ENCODE peak calls at places on chromosomes 3 and 15, in eight cellular contexts. J is stimulated activated CD4-positive, alpha-beta T cell treated with anti-CD3 and anti-CD28 coated beads, Interleukin-12 subunit alpha, Interleukin-12 subunit beta, amount 100 ng/mL, for 24 hours; T is CD4-positive, alpha-beta T cell; Q is M059J; R is left ventricle myocardium superior; X is D721Med; W is BE2C; U is cardiac fibroblast. Z is an unnamed sample.

GRCh38 chr3:5840091-5840490 is 652.6 kb downstream of the EDEM1 start:
- DNase-seq in T (no peak), U (no peak), W (no peak), X (no peak), Q (no peak), J (no peak), R (no peak), Z (no peak)

GRCh38 chr3:171385086-171385485 is 75.1 kb downstream of the TNIK start:
- DNase-seq in W (no peak), X (no peak), T (no peak), J (no peak), R (no peak), Q (no peak), U (no peak), Z (no peak)

GRCh38 chr3:45582407-45582806 is 12.1 kb upstream of the LIMD1 start:
- DNase-seq in J (no peak), U (peak; percentile 68), W (no peak), X (no peak), Q (peak; percentile 24), R (no peak), T (no peak), Z (peak; percentile 44)

GRCh38 chr15:78087944-78088772 is 4.2 kb upstream of the SH2D7 start:
- DNase-seq in X (no peak), R (no peak), W (no peak), T (no peak), U (peak; percentile 33), Q (no peak), J (no peak), Z (no peak)

GRCh38 chr15:64749999-64750657 is 25.3 kb downstream of the RBPMS2 start:
- DNase-seq in U (peak; percentile 14), R (peak; percentile 56), J (no peak), Q (peak; percentile 47), T (no peak), W (peak; percentile 58), X (no peak), Z (peak; percentile 39)

GRCh38 chr3:72223628-72224027 is 438.7 kb upstream of the PROK2 start:
- DNase-seq in Q (no peak), X (no peak), U (no peak), R (no peak), W (no peak), T (no peak), J (no peak), Z (no peak)

GRCh38 chr3:130925628-130926027 is 31.7 kb downstream of the ATP2C1 start:
- DNase-seq in U (peak; percentile 82), J (no peak), W (peak; percentile 64), R (no peak), T (no peak), X (no peak), Q (peak; percentile 79), Z (peak; percentile 30)

GRCh38 chr15:33160054-33160453 is 34.5 kb downstream of the FMN1 start:
- DNase-seq in U (no peak), R (no peak), J (no peak), X (no peak), T (no peak), Q (peak; percentile 52), W (peak; percentile 46), Z (no peak)

GRCh38 chr15:70179309-70179892 is 81.7 kb upstream of the TLE3 start:
- DNase-seq in J (no peak), X (no peak), R (no peak), Q (no peak), W (no peak), U (no peak), T (no peak), Z (no peak)

GRCh38 chr3:47850062-47850802 is 47.3 kb downstream of the DHX30 start:
- DNase-seq in J (no peak), W (peak; percentile 19), Q (peak; percentile 33), R (no peak), U (peak; percentile 52), T (no peak), X (no peak), Z (peak; percentile 45)

GRCh38 chr15:74408815-74409214 is 24.9 kb downstream of the SEMA7A start:
- DNase-seq in U (no peak), T (no peak), Q (no peak), X (no peak), R (no peak), W (no peak), J (no peak), Z (no peak)

GRCh38 chr15:101407966-101408775 is 81.3 kb downstream of the PCSK6 start:
- DNase-seq in U (no peak), X (no peak), Q (no peak), J (no peak), W (no peak), R (no peak), T (no peak), Z (no peak)

GRCh38 chr3:12522721-12523120 is 22.6 kb downstream of the MKRN2OS start:
- DNase-seq in X (no peak), W (no peak), Q (no peak), R (peak; percentile 61), J (no peak), T (no peak), U (no peak), Z (no peak)

GRCh38 chr3:45011756-45012441 is 14.2 kb upstream of the CLEC3B start:
- DNase-seq in R (peak; percentile 79), X (no peak), W (peak; percentile 14), Q (peak; percentile 89), T (no peak), U (peak; percentile 96), J (no peak), Z (peak; percentile 92)

GRCh38 chr3:114725966-114726365 is 421.1 kb downstream of the ZBTB20 start:
- DNase-seq in R (no peak), Q (no peak), W (no peak), X (no peak), U (no peak), J (no peak), T (no peak), Z (no peak)

GRCh38 chr3:127406309-127407025 is 118.6 kb upstream of the PRR20G start:
- DNase-seq in Q (peak; percentile 64), W (no peak), X (no peak), J (peak; percentile 16), T (no peak), R (no peak), U (peak; percentile 18), Z (peak; percentile 21)

GRCh38 chr15:31364301-31365031 is 37.8 kb downstream of the KLF13 start:
- DNase-seq in T (no peak), U (no peak), R (peak; percentile 70), Q (peak; percentile 21), W (peak; percentile 80), J (no peak), X (no peak), Z (no peak)

GRCh38 chr3:38724392-38724736 is 74.9 kb upstream of the SCN5A start:
- DNase-seq in J (no peak), Q (peak; percentile 42), W (no peak), T (no peak), R (no peak), X (no peak), U (no peak), Z (no peak)

GRCh38 chr15:74635228-74635627 is 19.6 kb downstream of the CLK3 start:
- DNase-seq in T (peak; percentile 69), J (peak; percentile 70), Q (peak; percentile 61), R (peak; percentile 71), X (peak; percentile 64), W (peak; percentile 73), U (peak; percentile 75), Z (peak; percentile 74)

GRCh38 chr15:69677403-69677802 is 224.8 kb downstream of the RPLP1 start:
- DNase-seq in T (no peak), J (no peak), U (no peak), Q (no peak), W (no peak), X (no peak), R (no peak), Z (no peak)

GRCh38 chr3:107847791-107848190 is 243.0 kb downstream of the CD47 start:
- DNase-seq in J (no peak), X (no peak), U (peak; percentile 3), T (no peak), Q (no peak), W (no peak), R (no peak), Z (no peak)

GRCh38 chr3:106176734-106177133 is 307.9 kb upstream of the CBLB start:
- DNase-seq in Q (peak; percentile 11), R (no peak), U (peak; percentile 21), J (peak; percentile 35), W (no peak), T (peak; percentile 10), X (no peak), Z (peak; percentile 33)

GRCh38 chr3:17290894-17291293 is 406.1 kb downstream of the PLCL2 start:
- DNase-seq in U (peak; percentile 17), Q (peak; percentile 26), X (no peak), J (no peak), R (no peak), W (no peak), T (no peak), Z (no peak)

GRCh38 chr15:42385980-42386695 is 26.8 kb downstream of the CAPN3 start:
- DNase-seq in W (no peak), T (no peak), X (no peak), R (no peak), Q (no peak), J (no peak), U (no peak), Z (no peak)

GRCh38 chr15:61915640-61916039 is 144.6 kb downstream of the VPS13C start:
- DNase-seq in T (no peak), Q (no peak), W (peak; percentile 68), J (no peak), X (no peak), R (no peak), U (no peak), Z (no peak)

GRCh38 chr3:107796786-107797185 is 274.0 kb downstream of the BBX start:
- DNase-seq in J (no peak), Q (peak; percentile 74), T (no peak), W (no peak), X (no peak), R (no peak), U (peak; percentile 74), Z (peak; percentile 76)

GRCh38 chr3:187946031-187946691 is 200.9 kb upstream of the BCL6 start:
- DNase-seq in W (no peak), U (peak; percentile 69), X (no peak), T (no peak), R (no peak), J (no peak), Q (no peak), Z (peak; percentile 50)

GRCh38 chr3:113261996-113262665 is 50.8 kb downstream of the BOC start:
- DNase-seq in R (no peak), U (no peak), Q (peak; percentile 84), X (no peak), J (no peak), W (no peak), T (no peak), Z (peak; percentile 47)

GRCh38 chr15:29612096-29612495 is 210.2 kb downstream of the TJP1 start:
- DNase-seq in W (no peak), T (no peak), Q (peak; percentile 85), R (no peak), U (peak; percentile 96), J (no peak), X (no peak), Z (peak; percentile 98)

Z was measured in fibroblast of pulmonary artery.